ENCODE peak calls at places on chromosome 12, in nine cellular contexts. W is AG10803; F is smooth muscle cell of the brain vasculature; U is ACHN; S is NCI-H1436; H is AG04449; A is CD8-positive, alpha-beta T cell; T is NCI-H1417 treated with DMSO at 0.1 percent for 48 hours; O is progenitor cell of endocrine pancreas. N is an unnamed sample.

GRCh38 chr12:107760207-107760816 is 625 bp downstream of the PRDM4 start:
- DNase-seq in W (peak), F (no peak), U (peak), S (peak), H (no peak), A (peak), T (no peak), O (peak), N (peak)

GRCh38 chr12:45232771-45233372 is 17.0 kb downstream of the ANO6 start:
- DNase-seq in W (peak), F (no peak), U (peak), S (no peak), H (peak), A (no peak), T (no peak), O (no peak), N (peak)

GRCh38 chr12:31834158-31834557 is 105.3 kb upstream of the AMN1 start:
- DNase-seq in W (no peak), F (no peak), U (no peak), S (no peak), H (no peak), A (no peak), T (no peak), O (no peak), N (no peak)

GRCh38 chr12:100453953-100454352 is 19.7 kb upstream of the NR1H4 start:
- DNase-seq in W (no peak), F (no peak), U (no peak), S (no peak), H (no peak), A (no peak), T (no peak), O (no peak), N (no peak)

GRCh38 chr12:58629376-58629775 is 290.9 kb downstream of the LRIG3 start:
- DNase-seq in W (no peak), F (no peak), U (no peak), S (no peak), H (no peak), A (no peak), T (no peak), O (no peak), N (no peak)

GRCh38 chr12:106417926-106418910 is 60.7 kb downstream of the POLR3B start:
- DNase-seq in W (peak), F (peak), U (peak), S (no peak), H (no peak), A (no peak), T (no peak), O (no peak), N (peak)

GRCh38 chr12:108854453-108855283 is 2.7 kb downstream of the SSH1 start:
- DNase-seq in W (peak), F (peak), U (peak), S (no peak), H (peak), A (no peak), T (no peak), O (no peak), N (peak)

GRCh38 chr12:93302331-93303229 is 75.1 kb upstream of the NUDT4 start:
- DNase-seq in W (peak), F (peak), U (peak), S (no peak), H (peak), A (no peak), T (no peak), O (no peak), N (peak)

GRCh38 chr12:121467638-121468403 is 67.9 kb downstream of the RNF34 start:
- DNase-seq in W (no peak), F (no peak), U (peak), S (no peak), H (no peak), A (no peak), T (no peak), O (peak), N (peak)

GRCh38 chr12:130880411-130880885 is 8.6 kb downstream of the RAN start:
- DNase-seq in W (no peak), F (no peak), U (peak), S (no peak), H (no peak), A (no peak), T (no peak), O (no peak), N (no peak)

GRCh38 chr12:103495158-103495782 is 498 bp downstream of the C12orf42 start:
- DNase-seq in W (no peak), F (no peak), U (no peak), S (peak), H (no peak), A (peak), T (peak), O (no peak), N (no peak)

GRCh38 chr12:53052419-53053222 is 2.8 kb downstream of the TNS2 start:
- DNase-seq in W (peak), F (peak), U (peak), S (no peak), H (no peak), A (no peak), T (no peak), O (no peak), N (peak)

GRCh38 chr12:46915082-46915481 is 89.3 kb upstream of the SLC38A4 start:
- DNase-seq in W (peak), F (peak), U (no peak), S (no peak), H (peak), A (no peak), T (no peak), O (no peak), N (peak)

GRCh38 chr12:11706509-11707331 is 57.2 kb downstream of the ETV6 start:
- DNase-seq in W (no peak), F (no peak), U (no peak), S (no peak), H (no peak), A (no peak), T (no peak), O (no peak), N (no peak)

GRCh38 chr12:97572220-97572619 is 109.6 kb downstream of the RMST start:
- DNase-seq in W (no peak), F (no peak), U (no peak), S (no peak), H (no peak), A (no peak), T (no peak), O (no peak), N (no peak)

GRCh38 chr12:70732287-70732686 is 95.1 kb upstream of the PTPRB start:
- DNase-seq in W (no peak), F (no peak), U (no peak), S (no peak), H (no peak), A (no peak), T (no peak), O (no peak), N (no peak)

GRCh38 chr12:94290353-94290752 is 142.0 kb downstream of the PLXNC1 start:
- DNase-seq in W (no peak), F (no peak), U (no peak), S (no peak), H (no peak), A (no peak), T (no peak), O (no peak), N (no peak)

GRCh38 chr12:6266431-6267006 is 44.0 kb upstream of the PLEKHG6 start:
- DNase-seq in W (no peak), F (no peak), U (no peak), S (no peak), H (no peak), A (no peak), T (no peak), O (no peak), N (no peak)

GRCh38 chr12:77402726-77403125 is 337.4 kb upstream of the E2F7 start:
- DNase-seq in W (peak), F (no peak), U (no peak), S (no peak), H (peak), A (no peak), T (peak), O (no peak), N (no peak)

N was measured in hepatic stellate cell.